ENCODE peak calls at places on chromosomes 7 and 10, in five cellular contexts. G is T-helper 1 cell; C is astrocyte; W is fibroblast of pulmonary artery; L is activated naive CD4-positive, alpha-beta T cell treated with anti-CD3 and anti-CD28 coated beads for 36 hours. U is an unnamed sample.

GRCh38 chr7:98346515-98347069 is 54.3 kb downstream of the BAIAP2L1 start:
- DNase-seq in C (no peak), W (no peak), L (no peak), G (no peak), U (no peak)

GRCh38 chr7:150983893-150984368 is 5.8 kb upstream of the KCNH2 start:
- DNase-seq in C (peak; percentile 16), W (peak; percentile 53), L (peak; percentile 58), G (no peak), U (no peak)

GRCh38 chr7:145692237-145692950 is 424.2 kb upstream of the CNTNAP2 start:
- DNase-seq in G (no peak), C (no peak), L (no peak), W (peak; percentile 3), U (no peak)

GRCh38 chr10:34320265-34320664 is 494.8 kb downstream of the PARD3 start:
- DNase-seq in L (no peak), C (no peak), G (no peak), W (no peak), U (no peak)

GRCh38 chr10:80498833-80499671 is 38.6 kb upstream of the SH2D4B start:
- DNase-seq in L (peak; percentile 86), G (peak; percentile 74), W (peak; percentile 98), C (peak; percentile 95), U (no peak)

GRCh38 chr7:37943905-37944736 is 23.7 kb downstream of the EPDR1 start:
- DNase-seq in W (no peak), G (no peak), L (no peak), C (peak; percentile 21), U (no peak)

GRCh38 chr7:73623798-73624668 is at the start of gene MLXIPL:
- DNase-seq in G (peak; percentile 50), L (peak; percentile 68), W (peak; percentile 26), C (no peak), U (peak; percentile 61)

GRCh38 chr10:86753638-86754434 is 2.6 kb upstream of the BMPR1A start:
- DNase-seq in W (no peak), C (no peak), L (no peak), G (no peak), U (no peak)

GRCh38 chr10:50600831-50601466 is 22.8 kb downstream of the SGMS1 start:
- DNase-seq in G (no peak), L (no peak), W (peak; percentile 34), C (no peak), U (no peak)

GRCh38 chr7:71131753-71132520 is at the start of gene GALNT17:
- DNase-seq in W (no peak), C (peak; percentile 12), G (no peak), L (no peak), U (no peak)

GRCh38 chr10:100442548-100442947 is 20.3 kb upstream of the WNT8B start:
- DNase-seq in G (no peak), W (no peak), L (no peak), C (no peak), U (no peak)

GRCh38 chr7:158361326-158361946 is 226.2 kb downstream of the PTPRN2 start:
- DNase-seq in G (no peak), C (no peak), L (no peak), W (no peak), U (no peak)

GRCh38 chr10:6473430-6473829 is 106.6 kb downstream of the PRKCQ start:
- DNase-seq in L (peak; percentile 71), G (peak; percentile 87), C (no peak), W (no peak), U (peak; percentile 58)

GRCh38 chr10:128304271-128304670 is 178.0 kb upstream of the MKI67 start:
- DNase-seq in L (no peak), C (no peak), W (no peak), G (no peak), U (no peak)

GRCh38 chr10:58851606-58852005 is 324.8 kb upstream of the PHYHIPL start:
- DNase-seq in G (no peak), L (no peak), W (peak; percentile 14), C (peak; percentile 6), U (no peak)

GRCh38 chr7:28804157-28804556 is 154.0 kb downstream of the TRIL start:
- DNase-seq in W (no peak), L (no peak), G (no peak), C (no peak), U (no peak)

GRCh38 chr7:91713669-91714068 is 166.8 kb downstream of the MTERF1 start:
- DNase-seq in C (no peak), W (no peak), L (no peak), G (no peak), U (no peak)

GRCh38 chr10:87961314-87961713 is 97.9 kb downstream of the PTEN start:
- DNase-seq in L (no peak), G (no peak), C (peak; percentile 86), W (peak; percentile 49), U (no peak)

GRCh38 chr10:34262965-34263364 is 552.1 kb downstream of the PARD3 start:
- DNase-seq in G (no peak), L (no peak), W (peak; percentile 33), C (no peak), U (no peak)

GRCh38 chr10:24958701-24959392 is 6.4 kb upstream of the PRTFDC1 start:
- DNase-seq in W (peak; percentile 87), C (peak; percentile 90), L (no peak), G (no peak), U (no peak)

GRCh38 chr7:4681218-4681851 is 760 bp upstream of the FOXK1 start:
- DNase-seq in W (no peak), L (peak; percentile 23), C (no peak), G (no peak), U (no peak)

GRCh38 chr10:97915346-97915745 is 65.7 kb downstream of the GOLGA7B start:
- DNase-seq in G (no peak), C (no peak), W (no peak), L (no peak), U (no peak)

GRCh38 chr7:44100458-44101303 is 3.5 kb upstream of the AEBP1 start:
- DNase-seq in G (no peak), C (peak; percentile 84), W (peak; percentile 54), L (no peak), U (no peak)

GRCh38 chr10:126617208-126617607 is 53.3 kb downstream of the C10orf90 start:
- DNase-seq in G (no peak), W (no peak), L (no peak), C (no peak), U (no peak)

U was measured in CD8-positive, alpha-beta T cell.